ENCODE peak calls at places on chromosomes 4 and X, in seven cellular contexts. One of them, this sample, is unnamed. For H3K9me3, the result is how much of the 10 kb centered on the place peaks cover.

GRCh38 chrX:23888887-23889501 is 18.7 kb downstream of the APOO start:
- DNase-seq in A549: peak
- DNase-seq in K562: no peak
- DNase-seq in tibial nerve: no peak
- DNase-seq in transverse colon: no peak
- DNase-seq in suprapubic skin: no peak
- DNase-seq in esophagus muscularis mucosa: no peak
- DNase-seq in this sample: no peak

GRCh38 chr4:56671860-56672259 is 9.2 kb downstream of the HOPX start:
- DNase-seq in A549: no peak
- DNase-seq in suprapubic skin: no peak
- DNase-seq in K562: no peak
- DNase-seq in esophagus muscularis mucosa: no peak
- DNase-seq in transverse colon: no peak
- DNase-seq in tibial nerve: no peak
- DNase-seq in this sample: no peak

GRCh38 chr4:183830438-183830985 is 74.6 kb upstream of the STOX2 start:
- DNase-seq in esophagus muscularis mucosa: no peak
- DNase-seq in tibial nerve: no peak
- DNase-seq in K562: no peak
- DNase-seq in transverse colon: no peak
- DNase-seq in suprapubic skin: no peak
- DNase-seq in A549: no peak
- DNase-seq in this sample: no peak

GRCh38 chrX:17670874-17671273 is 66.4 kb upstream of the SCML1 start:
- DNase-seq in tibial nerve: no peak
- DNase-seq in A549: no peak
- DNase-seq in esophagus muscularis mucosa: no peak
- DNase-seq in transverse colon: no peak
- DNase-seq in suprapubic skin: no peak
- DNase-seq in K562: no peak
- DNase-seq in this sample: no peak

GRCh38 chrX:41689711-41690110 is 938 bp downstream of the GPR34 start:
- DNase-seq in A549: no peak
- DNase-seq in suprapubic skin: no peak
- DNase-seq in K562: no peak
- DNase-seq in transverse colon: no peak
- DNase-seq in esophagus muscularis mucosa: no peak
- DNase-seq in tibial nerve: no peak
- DNase-seq in this sample: no peak

GRCh38 chr4:148166132-148166531 is 276.1 kb downstream of the NR3C2 start:
- DNase-seq in suprapubic skin: no peak
- DNase-seq in A549: no peak
- DNase-seq in K562: no peak
- DNase-seq in esophagus muscularis mucosa: no peak
- DNase-seq in tibial nerve: no peak
- DNase-seq in transverse colon: no peak
- DNase-seq in this sample: no peak

GRCh38 chr4:80005863-80006262 is 67.2 kb downstream of the ANTXR2 start:
- DNase-seq in suprapubic skin: no peak
- DNase-seq in K562: peak
- DNase-seq in transverse colon: no peak
- DNase-seq in tibial nerve: no peak
- DNase-seq in A549: no peak
- DNase-seq in esophagus muscularis mucosa: no peak
- DNase-seq in this sample: no peak

GRCh38 chr4:122668241-122668640 is 47.4 kb upstream of the IL21 start:
- DNase-seq in suprapubic skin: no peak
- DNase-seq in A549: no peak
- DNase-seq in transverse colon: no peak
- DNase-seq in tibial nerve: no peak
- DNase-seq in esophagus muscularis mucosa: no peak
- DNase-seq in K562: no peak
- DNase-seq in this sample: no peak

GRCh38 chr4:30537462-30537861 is 182.7 kb upstream of the PCDH7 start:
- DNase-seq in suprapubic skin: no peak
- DNase-seq in A549: peak
- DNase-seq in esophagus muscularis mucosa: no peak
- DNase-seq in tibial nerve: no peak
- DNase-seq in K562: no peak
- DNase-seq in transverse colon: peak
- DNase-seq in this sample: no peak

GRCh38 chrX:16123222-16123786 is at the start of gene GRPR:
- DNase-seq in suprapubic skin: peak
- DNase-seq in A549: peak
- DNase-seq in esophagus muscularis mucosa: peak
- DNase-seq in tibial nerve: peak
- DNase-seq in K562: peak
- DNase-seq in transverse colon: peak
- DNase-seq in this sample: peak

GRCh38 chr4:120918788-120919187 is 3.7 kb downstream of the PRDM5 start:
- DNase-seq in esophagus muscularis mucosa: no peak
- DNase-seq in tibial nerve: no peak
- DNase-seq in K562: no peak
- DNase-seq in A549: no peak
- DNase-seq in transverse colon: peak
- DNase-seq in suprapubic skin: no peak
- DNase-seq in this sample: no peak

GRCh38 chrX:119398974-119399771 is at the start of gene SLC25A43:
- DNase-seq in suprapubic skin: peak
- DNase-seq in A549: peak
- DNase-seq in transverse colon: peak
- DNase-seq in tibial nerve: peak
- DNase-seq in esophagus muscularis mucosa: no peak
- DNase-seq in K562: peak
- DNase-seq in this sample: peak

GRCh38 chrX:135112096-135112729 is 8.1 kb downstream of the ETDB start:
- DNase-seq in tibial nerve: no peak
- DNase-seq in esophagus muscularis mucosa: no peak
- DNase-seq in A549: peak
- DNase-seq in transverse colon: no peak
- DNase-seq in K562: peak
- DNase-seq in suprapubic skin: no peak
- DNase-seq in this sample: no peak

GRCh38 chr4:84837751-84838150 is 128.7 kb downstream of the WDFY3 start:
- DNase-seq in A549: no peak
- DNase-seq in esophagus muscularis mucosa: no peak
- DNase-seq in suprapubic skin: no peak
- DNase-seq in transverse colon: no peak
- DNase-seq in tibial nerve: no peak
- DNase-seq in K562: no peak
- DNase-seq in this sample: no peak

GRCh38 chr4:98728871-98729270 is 70.5 kb upstream of the TSPAN5 start:
- DNase-seq in suprapubic skin: no peak
- DNase-seq in esophagus muscularis mucosa: peak
- DNase-seq in transverse colon: no peak
- DNase-seq in tibial nerve: no peak
- DNase-seq in A549: no peak
- DNase-seq in K562: no peak
- DNase-seq in this sample: no peak

GRCh38 chr4:185809517-185810071 is 2.4 kb downstream of the SORBS2 start:
- DNase-seq in A549: no peak
- DNase-seq in esophagus muscularis mucosa: no peak
- DNase-seq in suprapubic skin: no peak
- DNase-seq in tibial nerve: no peak
- DNase-seq in K562: no peak
- DNase-seq in transverse colon: no peak
- DNase-seq in this sample: no peak

GRCh38 chr4:71944956-71945355 is 86.8 kb upstream of the NPFFR2 start:
- DNase-seq in tibial nerve: no peak
- DNase-seq in transverse colon: no peak
- DNase-seq in esophagus muscularis mucosa: no peak
- DNase-seq in K562: no peak
- DNase-seq in suprapubic skin: no peak
- DNase-seq in A549: no peak
- DNase-seq in this sample: no peak

GRCh38 chrX:133254666-133255065 is 36.5 kb upstream of the TFDP3 start:
- DNase-seq in esophagus muscularis mucosa: no peak
- DNase-seq in suprapubic skin: no peak
- DNase-seq in tibial nerve: no peak
- DNase-seq in A549: no peak
- DNase-seq in K562: no peak
- DNase-seq in transverse colon: no peak
- DNase-seq in this sample: no peak

GRCh38 chr4:2797188-2797544 is 4.3 kb downstream of the SH3BP2 start:
- DNase-seq in K562: no peak
- DNase-seq in transverse colon: no peak
- DNase-seq in A549: no peak
- DNase-seq in tibial nerve: no peak
- DNase-seq in esophagus muscularis mucosa: no peak
- DNase-seq in suprapubic skin: peak
- DNase-seq in this sample: peak

GRCh38 chr4:10974371-10974770 is 289.8 kb upstream of the CLNK start:
- DNase-seq in K562: no peak
- DNase-seq in tibial nerve: no peak
- DNase-seq in suprapubic skin: no peak
- DNase-seq in transverse colon: no peak
- DNase-seq in A549: no peak
- DNase-seq in esophagus muscularis mucosa: peak
- DNase-seq in this sample: no peak

GRCh38 chr4:24070117-24070516 is 180.3 kb upstream of the PPARGC1A start:
- DNase-seq in transverse colon: no peak
- DNase-seq in suprapubic skin: no peak
- DNase-seq in K562: no peak
- DNase-seq in tibial nerve: no peak
- DNase-seq in esophagus muscularis mucosa: no peak
- DNase-seq in A549: peak
- DNase-seq in this sample: no peak

GRCh38 chrX:151176351-151176750 is at the start of gene GPR50:
- DNase-seq in tibial nerve: no peak
- DNase-seq in transverse colon: no peak
- DNase-seq in suprapubic skin: no peak
- DNase-seq in esophagus muscularis mucosa: no peak
- DNase-seq in K562: no peak
- DNase-seq in A549: no peak
- DNase-seq in this sample: no peak

GRCh38 chrX:152904151-152905080 is 6.5 kb downstream of the ZNF185 start:
- DNase-seq in A549: peak
- DNase-seq in tibial nerve: peak
- DNase-seq in K562: peak
- DNase-seq in esophagus muscularis mucosa: no peak
- DNase-seq in suprapubic skin: no peak
- DNase-seq in transverse colon: peak
- DNase-seq in this sample: peak

GRCh38 chrX:152908486-152908885 is 10.6 kb downstream of the ZNF185 start:
- DNase-seq in esophagus muscularis mucosa: no peak
- DNase-seq in suprapubic skin: no peak
- DNase-seq in tibial nerve: no peak
- DNase-seq in A549: no peak
- DNase-seq in transverse colon: no peak
- DNase-seq in K562: no peak
- DNase-seq in this sample: no peak

GRCh38 chrX:152905081-152905420 is 7.2 kb downstream of the ZNF185 start:
- DNase-seq in suprapubic skin: no peak
- DNase-seq in A549: no peak
- DNase-seq in transverse colon: no peak
- DNase-seq in K562: no peak
- DNase-seq in tibial nerve: no peak
- DNase-seq in esophagus muscularis mucosa: no peak
- DNase-seq in this sample: no peak

GRCh38 chrX:152903589-152903988 is 5.7 kb downstream of the ZNF185 start:
- DNase-seq in A549: no peak
- DNase-seq in K562: no peak
- DNase-seq in transverse colon: no peak
- DNase-seq in suprapubic skin: no peak
- DNase-seq in tibial nerve: no peak
- DNase-seq in esophagus muscularis mucosa: no peak
- DNase-seq in this sample: no peak

DNA sequence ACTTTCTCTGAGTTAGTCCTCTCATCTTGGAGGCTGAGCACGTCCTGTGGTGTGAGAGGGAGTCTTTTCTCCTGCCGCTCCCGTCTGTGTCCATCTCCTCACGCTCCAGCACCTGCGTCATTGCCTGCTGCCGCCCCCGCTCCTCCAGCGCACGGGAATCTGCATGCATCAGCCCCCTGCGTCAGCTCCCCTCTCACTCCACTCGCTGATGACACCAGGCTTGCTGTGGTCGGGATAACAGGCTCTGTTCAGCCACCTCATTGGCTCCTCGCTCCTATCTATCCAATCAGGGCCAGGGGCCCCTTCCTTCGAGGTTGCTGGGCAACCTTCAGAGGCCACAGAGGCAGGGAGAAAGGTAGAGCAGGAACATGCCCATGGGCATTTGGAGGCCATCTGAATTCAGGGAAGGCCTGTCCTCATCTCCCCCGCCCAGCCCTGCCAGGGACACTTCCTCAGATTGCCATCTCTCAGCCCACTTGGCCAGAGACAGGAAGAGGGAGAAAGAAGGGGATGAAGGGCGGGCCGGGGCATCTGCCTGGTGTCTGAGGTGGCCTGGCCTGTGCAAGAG is 9.3 kb downstream of the ZNF185 start:
- DNase-seq in tibial nerve: no peak
- DNase-seq in K562: peak
- DNase-seq in esophagus muscularis mucosa: no peak
- DNase-seq in A549: no peak
- DNase-seq in suprapubic skin: no peak
- DNase-seq in transverse colon: no peak
- DNase-seq in this sample: no peak
- H3K4me3 ChIP-seq in tibial nerve: no peak
- H3K4me3 ChIP-seq in K562: no peak
- H3K4me3 ChIP-seq in esophagus muscularis mucosa: no peak
- H3K4me3 ChIP-seq in A549: no peak
- H3K4me3 ChIP-seq in suprapubic skin: no peak
- H3K4me3 ChIP-seq in transverse colon: no peak
- H3K4me3 ChIP-seq in this sample: no peak

GRCh38 chrX:46446727-46447378 is 98.4 kb downstream of the ZNF674 start:
- DNase-seq in tibial nerve: peak
- DNase-seq in A549: peak
- DNase-seq in esophagus muscularis mucosa: peak
- DNase-seq in suprapubic skin: peak
- DNase-seq in K562: peak
- DNase-seq in transverse colon: peak
- DNase-seq in this sample: peak
- TF ChIP-seq EP300 in tibial nerve: peak
- TF ChIP-seq EP300 in A549: no peak
- TF ChIP-seq EP300 in esophagus muscularis mucosa: no peak
- TF ChIP-seq EP300 in suprapubic skin: no peak
- TF ChIP-seq EP300 in K562: no peak
- TF ChIP-seq EP300 in transverse colon: no peak
- TF ChIP-seq EP300 in this sample: no peak

GRCh38 chr4:145814246-145814645 is 124.4 kb downstream of the ZNF827 start:
- DNase-seq in transverse colon: no peak
- DNase-seq in tibial nerve: no peak
- DNase-seq in esophagus muscularis mucosa: no peak
- DNase-seq in A549: no peak
- DNase-seq in K562: no peak
- DNase-seq in suprapubic skin: no peak
- DNase-seq in this sample: no peak
- H3K9me3 ChIP-seq in transverse colon: under half
- H3K9me3 ChIP-seq in tibial nerve: under half
- H3K9me3 ChIP-seq in esophagus muscularis mucosa: under half
- H3K9me3 ChIP-seq in A549: under half
- H3K9me3 ChIP-seq in K562: under half
- H3K9me3 ChIP-seq in suprapubic skin: under half
- H3K9me3 ChIP-seq in this sample: under half

DNA sequence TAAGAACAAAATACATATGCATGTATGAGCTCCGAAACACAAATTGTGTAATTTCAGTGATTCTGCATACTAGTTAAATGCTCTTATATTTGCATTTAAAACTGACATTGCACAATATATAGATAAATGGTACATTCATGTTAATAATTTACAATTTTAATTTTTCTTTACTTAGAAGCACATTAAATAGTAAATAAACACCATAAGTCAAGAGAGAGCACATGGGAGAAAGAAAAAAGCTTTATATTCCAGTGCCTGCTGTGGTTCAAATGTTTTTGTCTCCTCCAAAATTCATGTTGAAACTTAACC is 323.0 kb downstream of the BCOR start:
- DNase-seq in A549: no peak
- DNase-seq in K562: no peak
- DNase-seq in esophagus muscularis mucosa: no peak
- DNase-seq in tibial nerve: no peak
- DNase-seq in transverse colon: no peak
- DNase-seq in suprapubic skin: no peak
- DNase-seq in this sample: no peak
- H3K4me3 ChIP-seq in A549: no peak
- H3K4me3 ChIP-seq in K562: no peak
- H3K4me3 ChIP-seq in esophagus muscularis mucosa: no peak
- H3K4me3 ChIP-seq in tibial nerve: no peak
- H3K4me3 ChIP-seq in transverse colon: no peak
- H3K4me3 ChIP-seq in suprapubic skin: no peak
- H3K4me3 ChIP-seq in this sample: no peak

This sample was measured in stomach.